ENCODE peak calls at places on chromosomes 16 and 17, in six cellular contexts. Q is brain microvascular endothelial cell; Z is stimulated activated naive CD8-positive, alpha-beta T cell treated with anti-CD3 and anti-CD28 coated beads, Interleukin-15, Interleukin-2, amounts not matched to agents 100 U/mL and 50 U/mL, for 24 hours; C is stimulated activated CD8-positive, alpha-beta memory T cell treated with anti-CD3 and anti-CD28 coated beads, Interleukin-7, amount 100 ng/mL, for 24 hours; A is A549; U is DMS53. J is an unnamed sample.

GRCh38 chr16:89667633-89668032 is 10.0 kb downstream of the SPATA33 start:
- DNase-seq in Q (no peak), Z (peak), C (no peak), A (no peak), U (no peak), J (no peak)

GRCh38 chr17:77844681-77845080 is 113.8 kb upstream of the TNRC6C start:
- DNase-seq in Q (no peak), Z (no peak), C (no peak), A (no peak), U (no peak), J (no peak)

GRCh38 chr17:28549274-28550132 is 2.9 kb downstream of the UNC119 start:
- DNase-seq in Q (no peak), Z (peak), C (no peak), A (no peak), U (no peak), J (peak)

GRCh38 chr17:57548421-57549385 is 196.4 kb downstream of the CCDC182 start:
- DNase-seq in Q (no peak), Z (no peak), C (no peak), A (no peak), U (no peak), J (no peak)

GRCh38 chr16:83802135-83802534 is 5.6 kb upstream of the HSBP1 start:
- DNase-seq in Q (peak), Z (no peak), C (no peak), A (peak), U (peak), J (no peak)

GRCh38 chr17:78917451-78918307 is 7.5 kb downstream of the TIMP2 start:
- DNase-seq in Q (no peak), Z (no peak), C (no peak), A (no peak), U (no peak), J (no peak)

GRCh38 chr17:32575865-32576264 is 89.1 kb downstream of the CDK5R1 start:
- DNase-seq in Q (no peak), Z (no peak), C (no peak), A (no peak), U (no peak), J (no peak)

GRCh38 chr16:3983081-3983520 is 102.6 kb upstream of the CREBBP start:
- DNase-seq in Q (peak), Z (peak), C (no peak), A (peak), U (peak), J (peak)

GRCh38 chr17:35729405-35729833 is 2.0 kb upstream of the RASL10B start:
- DNase-seq in Q (no peak), Z (no peak), C (no peak), A (no peak), U (no peak), J (no peak)

GRCh38 chr16:68298907-68299515 is 11.7 kb downstream of the SLC7A6OS start:
- DNase-seq in Q (peak), Z (no peak), C (no peak), A (no peak), U (no peak), J (no peak)

GRCh38 chr17:43401293-43401692 is 2.5 kb downstream of the ARL4D start:
- DNase-seq in Q (peak), Z (no peak), C (no peak), A (peak), U (peak), J (no peak)

GRCh38 chr17:19447085-19447583 is 36.1 kb downstream of the RNF112 start:
- DNase-seq in Q (peak), Z (peak), C (peak), A (peak), U (peak), J (peak)

J was measured in COR-L47.